ENCODE peak calls at places on chromosomes 5 and 9, in five cellular contexts. H is HFFc6, Y is endothelial cell, F is thyroid gland, X is progenitor cell of endocrine pancreas. B is an unnamed sample.

GRCh38 chr9:93209097-93209496 is 25.2 kb downstream of the WNK2 start:
- DNase-seq in H (no peak), Y (no peak), F (no peak), X (no peak), B (no peak)

GRCh38 chr5:153147891-153148623 is 342.4 kb upstream of the GRIA1 start:
- DNase-seq in H (peak), Y (peak), F (peak), X (peak), B (no peak)

GRCh38 chr5:122468351-122469111 is 156.5 kb downstream of the SNCAIP start:
- DNase-seq in H (no peak), Y (no peak), F (no peak), X (no peak), B (no peak)

GRCh38 chr5:110063640-110064592 is 374.2 kb downstream of the MAN2A1 start:
- DNase-seq in H (no peak), Y (no peak), F (peak), X (no peak), B (no peak)

GRCh38 chr5:181211208-181211607 is 6.2 kb upstream of the TRIM7 start:
- DNase-seq in H (no peak), Y (no peak), F (no peak), X (no peak), B (no peak)

GRCh38 chr5:87885727-87886126 is 382.9 kb downstream of the TMEM161B start:
- DNase-seq in H (no peak), Y (no peak), F (no peak), X (no peak), B (no peak)

GRCh38 chr5:126003309-126003708 is 419.9 kb upstream of the GRAMD2B start:
- DNase-seq in H (no peak), Y (no peak), F (peak), X (no peak), B (no peak)

GRCh38 chr5:53334431-53334941 is 145.9 kb upstream of the FST start:
- DNase-seq in H (peak), Y (no peak), F (no peak), X (no peak), B (no peak)

GRCh38 chr9:94944623-94945022 is 218.1 kb downstream of the AOPEP start:
- DNase-seq in H (no peak), Y (no peak), F (no peak), X (no peak), B (no peak)

GRCh38 chr9:108056805-108057386 is 567.3 kb upstream of the KLF4 start:
- DNase-seq in H (peak), Y (no peak), F (no peak), X (no peak), B (no peak)

GRCh38 chr5:157543825-157544622 is 31.6 kb downstream of the ADAM19 start:
- DNase-seq in H (no peak), Y (no peak), F (peak), X (no peak), B (no peak)

GRCh38 chr9:72041775-72042194 is 18.6 kb downstream of the C9orf57 start:
- DNase-seq in H (peak), Y (no peak), F (peak), X (no peak), B (no peak)

GRCh38 chr5:169801781-169802180 is 164.7 kb downstream of the DOCK2 start:
- DNase-seq in H (no peak), Y (no peak), F (no peak), X (no peak), B (no peak)

GRCh38 chr5:94031631-94032030 is 290.2 kb upstream of the POU5F2 start:
- DNase-seq in H (peak), Y (no peak), F (peak), X (no peak), B (no peak)

GRCh38 chr5:16673241-16673998 is 56.6 kb upstream of the RETREG1 start:
- DNase-seq in H (no peak), Y (no peak), F (no peak), X (no peak), B (no peak)

GRCh38 chr9:69097053-69097452 is 61.5 kb downstream of the FXN start:
- DNase-seq in H (peak), Y (no peak), F (no peak), X (no peak), B (no peak)

GRCh38 chr9:112535364-112535763 is 48.7 kb downstream of the KIAA1958 start:
- DNase-seq in H (no peak), Y (no peak), F (no peak), X (no peak), B (no peak)

GRCh38 chr5:82389347-82389746 is 111.2 kb upstream of the RPS23 start:
- DNase-seq in H (no peak), Y (no peak), F (no peak), X (no peak), B (no peak)

GRCh38 chr9:93574091-93574899 is 2.1 kb upstream of the PHF2 start:
- DNase-seq in H (no peak), Y (no peak), F (no peak), X (no peak), B (no peak)

DNA sequence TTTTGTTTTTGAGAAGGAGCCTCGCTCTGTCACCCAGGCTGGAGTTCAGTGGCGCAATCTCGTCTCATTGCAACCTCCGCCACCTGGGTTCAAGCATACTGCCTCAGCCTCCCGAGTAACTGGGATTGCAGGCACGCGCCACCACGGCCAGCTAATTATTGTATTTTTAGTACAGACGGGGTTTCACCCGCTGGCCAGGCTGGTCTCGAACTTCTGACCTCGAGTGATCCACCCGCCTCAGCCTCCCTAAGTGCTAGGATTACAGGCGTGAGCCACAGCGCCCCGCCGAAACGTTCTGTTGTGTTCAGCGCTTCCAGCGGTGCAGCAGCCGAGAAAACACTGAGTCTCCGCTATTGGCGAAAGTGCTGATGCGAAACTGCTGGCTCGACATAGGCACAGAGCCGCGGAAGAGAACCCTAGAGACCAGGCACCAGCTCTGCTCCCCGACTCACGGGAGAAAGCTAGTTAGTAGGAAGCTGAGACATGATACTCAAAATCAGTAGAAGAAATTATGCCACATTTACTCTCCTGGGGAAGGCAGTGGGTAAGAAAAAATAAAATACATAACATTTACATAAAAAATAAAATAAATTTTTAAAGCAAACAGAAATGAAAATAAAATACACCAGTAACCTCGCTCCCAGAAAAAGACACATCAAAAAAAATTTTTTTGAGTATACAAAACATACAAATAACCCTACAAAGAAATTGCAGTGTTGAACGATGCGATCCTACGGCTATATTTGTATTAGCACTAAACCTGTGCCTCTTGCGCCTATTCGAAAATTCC is 31.6 kb downstream of the ANXA2R start:
- DNase-seq in H (peak), Y (peak), F (peak), X (peak), B (peak)
- TF ChIP-seq CTCF in H (peak), Y (no peak), F (no peak), X (no peak), B (peak)

GRCh38 chr5:28779161-28779754 is 1740.9 kb upstream of the CDH9 start:
- DNase-seq in H (no peak), Y (peak), F (no peak), X (no peak), B (no peak)
- TF ChIP-seq CTCF in H (no peak), Y (no peak), F (no peak), X (peak), B (peak)

DNA sequence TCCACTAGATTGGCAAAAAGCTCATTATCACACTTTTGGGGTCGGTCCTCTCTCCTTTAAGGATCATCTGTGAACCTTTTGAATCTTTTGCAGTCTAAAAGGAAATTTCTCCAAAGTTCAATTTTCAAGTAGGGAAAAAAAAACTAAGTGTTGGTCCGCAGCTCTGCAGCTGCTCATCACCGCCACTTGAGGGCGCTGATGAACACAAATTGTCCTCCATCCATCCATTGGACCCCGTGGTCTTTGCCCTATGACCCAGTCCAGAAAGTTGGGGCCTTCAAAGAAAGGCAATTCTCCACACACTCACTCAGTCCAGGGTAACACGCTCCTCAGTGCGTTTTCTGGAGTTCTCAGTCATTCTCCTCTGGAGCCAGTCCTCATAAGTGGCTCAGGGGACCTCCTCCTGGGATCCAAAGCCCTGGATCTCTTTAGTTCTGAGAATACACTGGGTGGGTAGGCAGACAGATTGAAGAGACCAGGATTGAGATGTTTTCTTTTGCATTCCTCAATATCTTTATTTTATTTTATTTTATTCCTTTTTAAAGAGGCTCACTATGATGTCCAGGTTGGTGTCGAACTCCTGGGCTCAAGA is 63.6 kb upstream of the SLC28A3 start:
- DNase-seq in H (no peak), Y (peak), F (peak), X (no peak), B (no peak)
- TF ChIP-seq CTCF in H (peak), Y (peak), F (peak), X (peak), B (peak)

GRCh38 chr9:90898229-90898628 is 96.6 kb downstream of the SYK start:
- DNase-seq in H (peak), Y (no peak), F (no peak), X (no peak), B (no peak)
- TF ChIP-seq CTCF in H (peak), Y (no peak), F (no peak), X (peak), B (peak)

DNA sequence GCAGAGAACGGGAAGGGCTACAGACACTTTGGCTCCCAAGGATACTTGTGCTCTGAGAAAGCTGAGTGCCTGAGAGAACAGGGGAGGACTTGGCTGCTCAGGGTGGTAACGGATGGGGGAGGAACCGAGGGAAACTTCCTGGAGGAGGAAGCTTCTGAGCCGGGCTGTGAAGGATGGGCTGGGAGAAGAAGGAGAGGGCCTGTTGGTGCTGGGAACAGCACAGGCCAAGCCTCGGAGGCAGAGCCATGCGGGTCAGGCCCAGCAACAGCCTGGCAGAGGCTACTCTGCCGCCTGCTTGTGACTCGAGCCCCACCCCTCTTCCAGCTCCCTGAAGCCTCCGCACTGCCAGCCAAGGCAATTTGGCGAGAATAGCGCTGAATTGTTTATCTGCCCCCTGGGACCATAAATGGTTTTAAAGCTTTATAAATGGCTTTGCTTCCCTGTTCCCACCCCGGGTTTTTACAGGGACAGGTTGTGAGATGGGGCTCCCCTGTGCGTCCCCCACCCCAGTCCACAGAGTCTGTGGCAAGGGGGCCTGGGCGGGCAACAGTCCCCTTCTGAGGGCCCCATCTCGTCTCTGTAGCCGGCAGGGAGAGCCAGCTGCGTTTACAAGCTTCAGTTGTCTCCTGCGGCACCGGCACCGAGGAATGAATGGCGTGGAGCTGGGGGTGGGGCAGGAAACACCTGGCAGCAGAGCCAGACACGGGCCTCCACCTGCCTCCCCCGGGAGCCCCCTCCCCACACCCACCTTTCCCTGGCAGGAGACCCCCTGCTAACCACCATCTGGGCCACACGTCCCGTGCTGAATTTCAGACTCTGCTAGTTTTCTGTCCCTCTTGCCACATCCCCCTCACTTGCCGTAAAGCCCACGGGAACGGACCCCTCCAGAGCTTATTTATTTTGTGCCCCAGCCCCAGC is 24.4 kb downstream of the FAM163B start:
- DNase-seq in H (no peak), Y (no peak), F (no peak), X (no peak), B (no peak)
- TF ChIP-seq CTCF in H (no peak), Y (no peak), F (no peak), X (no peak), B (no peak)

DNA sequence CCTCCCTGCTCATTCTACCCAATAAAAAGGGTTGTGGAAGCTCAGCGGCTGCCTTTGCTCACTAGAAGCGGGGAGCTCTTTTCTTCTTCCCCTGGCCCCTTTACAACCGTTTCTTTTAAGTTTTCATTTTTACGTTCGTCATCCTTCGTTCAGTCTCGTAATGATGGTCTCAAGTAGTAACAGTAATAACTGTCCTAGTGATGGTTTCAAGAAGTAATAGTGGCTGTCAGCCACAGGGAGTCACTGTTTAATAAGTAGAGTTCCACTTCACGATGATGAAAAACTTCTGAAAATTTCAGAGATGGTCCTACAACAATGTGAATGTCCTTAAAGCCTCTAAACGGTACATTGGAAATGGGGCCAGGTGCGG is 6.2 kb downstream of the UGT3A2 start:
- DNase-seq in H (peak), Y (no peak), F (no peak), X (no peak), B (no peak)
- TF ChIP-seq CTCF in H (peak), Y (no peak), F (no peak), X (peak), B (peak)

GRCh38 chr9:105858877-105859276 is 164.5 kb downstream of the TMEM38B start:
- DNase-seq in H (no peak), Y (no peak), F (no peak), X (no peak), B (no peak)

GRCh38 chr9:105864248-105864898 is 170.0 kb downstream of the TMEM38B start:
- DNase-seq in H (no peak), Y (no peak), F (no peak), X (no peak), B (no peak)

GRCh38 chr9:105860526-105860925 is 166.2 kb downstream of the TMEM38B start:
- DNase-seq in H (no peak), Y (no peak), F (no peak), X (no peak), B (no peak)

GRCh38 chr9:105859428-105860091 is 165.2 kb downstream of the TMEM38B start:
- DNase-seq in H (no peak), Y (no peak), F (no peak), X (no peak), B (no peak)

DNA sequence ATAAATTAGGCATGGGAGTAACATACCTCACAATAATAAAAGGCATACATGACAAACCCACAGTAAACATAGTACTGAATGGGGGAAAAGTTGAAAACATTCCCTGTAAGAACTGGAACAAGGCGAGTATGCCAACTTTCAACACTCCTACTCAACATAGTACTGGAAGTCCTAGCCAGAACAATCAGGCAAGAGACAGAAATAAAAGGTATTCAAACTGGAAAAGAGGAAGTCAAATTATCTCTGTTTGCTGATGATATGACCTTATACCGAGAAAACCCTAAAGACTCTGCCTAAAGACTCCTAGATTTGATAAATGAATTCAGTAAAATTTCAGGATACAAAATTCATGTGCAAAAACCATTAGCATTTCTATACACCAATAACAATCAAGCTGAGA is 167.7 kb downstream of the TMEM38B start:
- DNase-seq in H (no peak), Y (no peak), F (no peak), X (no peak), B (no peak)
- TF ChIP-seq CTCF in H (no peak), Y (no peak), F (no peak), X (no peak), B (no peak)

GRCh38 chr9:35658144-35658893 is at the start of gene CCDC107:
- DNase-seq in H (peak), Y (peak), F (peak), X (peak), B (peak)
- TF ChIP-seq CTCF in H (peak), Y (peak), F (peak), X (peak), B (peak)

B was measured in osteocyte.